ENCODE peak calls at places on chromosomes 3 and 15, in four cellular contexts. One of them, this sample, is unnamed. For H3K9me3, the result is how much of the 10 kb centered on the place peaks cover.

GRCh38 chr3:138125548-138126221 is 6.5 kb downstream of the A4GNT start:
- DNase-seq in mammary epithelial cell: peak
- DNase-seq in endothelial cell of umbilical vein: no peak
- DNase-seq in IMR-90: peak
- DNase-seq in this sample: no peak

GRCh38 chr15:64596701-64597468 is 136.5 kb downstream of the ZNF609 start:
- DNase-seq in endothelial cell of umbilical vein: peak
- DNase-seq in mammary epithelial cell: no peak
- DNase-seq in IMR-90: peak
- DNase-seq in this sample: peak

GRCh38 chr15:55999635-56000034 is 6.2 kb upstream of the NEDD4 start:
- DNase-seq in mammary epithelial cell: peak
- DNase-seq in endothelial cell of umbilical vein: no peak
- DNase-seq in IMR-90: peak
- DNase-seq in this sample: no peak

GRCh38 chr3:119630562-119631329 is 29.6 kb downstream of the POPDC2 start:
- DNase-seq in endothelial cell of umbilical vein: peak
- DNase-seq in IMR-90: peak
- DNase-seq in mammary epithelial cell: no peak
- DNase-seq in this sample: peak

GRCh38 chr15:69743091-69743490 is 290.5 kb downstream of the RPLP1 start:
- DNase-seq in endothelial cell of umbilical vein: no peak
- DNase-seq in mammary epithelial cell: no peak
- DNase-seq in IMR-90: no peak
- DNase-seq in this sample: no peak

GRCh38 chr3:94336076-94336741 is 273.3 kb downstream of the NSUN3 start:
- DNase-seq in IMR-90: peak
- DNase-seq in mammary epithelial cell: peak
- DNase-seq in endothelial cell of umbilical vein: peak
- DNase-seq in this sample: no peak

GRCh38 chr3:128316456-128316855 is 150.2 kb downstream of the DNAJB8 start:
- DNase-seq in IMR-90: no peak
- DNase-seq in endothelial cell of umbilical vein: no peak
- DNase-seq in mammary epithelial cell: no peak
- DNase-seq in this sample: no peak

GRCh38 chr15:64356443-64357040 is 569 bp upstream of the CSNK1G1 start:
- DNase-seq in endothelial cell of umbilical vein: no peak
- DNase-seq in mammary epithelial cell: no peak
- DNase-seq in IMR-90: peak
- DNase-seq in this sample: peak

GRCh38 chr3:4885322-4885721 is 93.9 kb upstream of the BHLHE40 start:
- DNase-seq in endothelial cell of umbilical vein: no peak
- DNase-seq in IMR-90: no peak
- DNase-seq in mammary epithelial cell: no peak
- DNase-seq in this sample: no peak

GRCh38 chr3:11095932-11096265 is 58.4 kb upstream of the HRH1 start:
- DNase-seq in IMR-90: peak
- DNase-seq in mammary epithelial cell: no peak
- DNase-seq in endothelial cell of umbilical vein: peak
- DNase-seq in this sample: no peak

GRCh38 chr3:49158108-49158709 is 7.9 kb downstream of the CCDC71 start:
- DNase-seq in endothelial cell of umbilical vein: no peak
- DNase-seq in IMR-90: no peak
- DNase-seq in mammary epithelial cell: no peak
- DNase-seq in this sample: peak

GRCh38 chr15:93866441-93866840 is 364.9 kb upstream of the MCTP2 start:
- DNase-seq in endothelial cell of umbilical vein: no peak
- DNase-seq in IMR-90: no peak
- DNase-seq in mammary epithelial cell: no peak
- DNase-seq in this sample: no peak

DNA sequence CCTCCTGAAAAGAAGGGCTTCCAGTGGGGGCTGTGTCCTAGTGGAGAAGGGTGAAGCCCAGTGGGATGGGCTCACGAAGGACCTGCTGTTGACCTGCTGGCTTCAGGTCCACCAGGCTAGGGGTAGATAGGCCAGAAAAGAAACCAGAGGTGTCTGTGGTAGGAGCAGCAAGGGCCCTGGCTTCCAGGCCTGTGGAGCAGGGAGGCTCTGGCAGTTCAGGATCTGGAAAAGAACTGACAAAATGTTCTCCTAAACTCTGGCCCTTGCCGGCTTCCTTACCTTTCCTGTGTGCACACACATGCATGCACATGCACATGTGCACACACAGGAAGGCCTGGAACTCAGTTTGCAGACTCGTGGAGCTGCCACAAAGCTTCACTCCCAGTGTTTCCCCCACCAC is 49.7 kb downstream of the ABHD2 start:
- DNase-seq in mammary epithelial cell: no peak
- DNase-seq in endothelial cell of umbilical vein: no peak
- DNase-seq in IMR-90: no peak
- DNase-seq in this sample: no peak
- H3K4me2 ChIP-seq in mammary epithelial cell: no peak
- H3K4me2 ChIP-seq in endothelial cell of umbilical vein: no peak
- H3K4me2 ChIP-seq in IMR-90: peak
- H3K4me2 ChIP-seq in this sample: no peak

GRCh38 chr3:129597087-129597791 is 9.2 kb downstream of the PLXND1 start:
- DNase-seq in IMR-90: peak
- DNase-seq in mammary epithelial cell: no peak
- DNase-seq in endothelial cell of umbilical vein: peak
- DNase-seq in this sample: peak

GRCh38 chr3:129595544-129596193 is 10.8 kb downstream of the PLXND1 start:
- DNase-seq in mammary epithelial cell: no peak
- DNase-seq in endothelial cell of umbilical vein: no peak
- DNase-seq in IMR-90: no peak
- DNase-seq in this sample: no peak

GRCh38 chr3:129594907-129595390 is 11.5 kb downstream of the PLXND1 start:
- DNase-seq in endothelial cell of umbilical vein: no peak
- DNase-seq in mammary epithelial cell: no peak
- DNase-seq in IMR-90: no peak
- DNase-seq in this sample: no peak

GRCh38 chr3:129597792-129598381 is 8.6 kb downstream of the PLXND1 start:
- DNase-seq in endothelial cell of umbilical vein: peak
- DNase-seq in IMR-90: peak
- DNase-seq in mammary epithelial cell: no peak
- DNase-seq in this sample: no peak

DNA sequence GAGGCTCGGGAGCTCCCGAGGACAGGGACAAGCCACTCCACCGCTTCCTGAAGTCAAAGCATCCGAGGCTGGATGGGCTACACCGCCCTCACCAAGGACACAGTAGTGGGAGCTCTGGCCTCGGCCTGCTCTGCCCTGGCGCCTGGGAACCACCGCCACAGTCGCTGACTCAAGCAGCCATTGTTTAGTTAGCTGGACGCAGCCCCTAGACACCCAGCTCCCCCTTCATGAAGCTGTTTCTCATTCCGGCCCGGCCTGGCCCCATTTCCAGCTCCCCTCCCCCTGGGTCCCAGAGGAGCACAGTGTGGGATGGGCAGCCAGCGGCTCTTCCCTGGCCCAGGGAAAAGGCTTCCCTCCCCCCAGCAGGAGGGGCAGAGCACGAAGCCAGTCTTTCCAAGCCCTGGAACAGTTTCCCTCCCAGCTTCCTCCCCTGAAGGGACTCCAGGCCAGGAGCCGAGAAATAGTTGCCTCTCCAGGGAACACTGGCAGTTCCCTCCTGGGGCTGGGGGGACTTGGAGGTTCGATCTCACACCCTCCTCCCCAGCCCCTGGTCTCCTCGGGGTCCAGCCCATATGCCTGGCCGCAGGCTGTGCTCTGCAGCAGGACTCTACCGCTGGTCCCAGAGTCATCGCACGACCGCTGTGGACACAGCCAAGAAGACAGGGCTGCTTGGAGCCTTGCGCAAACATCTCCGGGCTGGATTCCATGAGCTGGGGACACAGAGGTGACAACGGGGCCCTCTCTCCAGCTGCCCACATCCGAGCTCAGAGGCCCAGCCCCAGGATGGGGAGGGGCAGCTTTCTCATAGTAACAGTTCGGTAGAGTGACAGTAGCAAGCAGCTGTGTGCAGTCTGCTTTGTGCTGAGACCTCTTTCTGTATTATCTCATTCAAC is 10.0 kb downstream of the PLXND1 start:
- DNase-seq in mammary epithelial cell: no peak
- DNase-seq in endothelial cell of umbilical vein: peak
- DNase-seq in IMR-90: peak
- DNase-seq in this sample: peak
- H3K4me3 ChIP-seq in mammary epithelial cell: no peak
- H3K4me3 ChIP-seq in endothelial cell of umbilical vein: peak
- H3K4me3 ChIP-seq in IMR-90: no peak
- H3K4me3 ChIP-seq in this sample: peak

DNA sequence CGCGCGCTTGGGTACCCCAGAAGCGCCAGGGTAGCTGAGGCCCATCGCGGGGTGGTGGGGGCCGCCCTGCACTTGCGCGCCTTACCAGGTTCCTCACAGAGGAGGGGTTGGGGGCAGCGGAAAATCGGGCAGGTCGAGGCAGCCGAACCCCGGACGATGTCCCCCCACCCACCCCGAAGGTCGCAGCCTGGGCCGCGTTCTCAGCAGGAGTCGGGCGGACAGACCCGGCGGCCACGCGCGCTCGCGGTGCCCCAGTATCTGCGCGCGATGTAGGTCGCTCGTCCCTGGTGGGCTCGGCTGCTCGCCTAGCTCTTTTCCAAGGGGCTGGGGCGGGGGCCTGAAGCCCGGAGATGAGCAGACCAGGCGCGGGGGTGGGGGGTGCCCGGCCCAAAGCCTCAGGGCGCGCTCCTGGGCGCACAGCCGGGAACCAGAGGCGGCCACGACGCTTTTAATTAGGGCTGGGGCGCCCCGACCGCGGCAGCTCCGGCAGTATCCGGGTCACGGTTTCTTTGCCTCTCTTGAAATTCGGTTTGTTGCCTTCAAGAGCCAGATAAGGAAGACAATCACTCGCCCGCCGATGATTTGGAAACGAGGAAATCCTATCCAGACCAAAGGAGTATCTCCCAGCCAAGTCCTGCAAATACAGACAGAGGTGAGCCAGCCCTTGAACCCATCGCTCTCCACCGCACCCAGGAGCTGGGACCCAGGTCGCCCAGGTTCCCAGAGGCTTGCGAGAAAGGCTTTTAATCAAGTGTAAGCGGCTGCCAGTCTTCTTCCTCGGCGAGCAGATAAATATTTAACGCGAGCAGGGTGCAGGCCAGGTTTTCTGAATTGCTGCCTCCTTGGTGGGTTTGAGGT is 4.6 kb downstream of the SKOR1 start:
- DNase-seq in mammary epithelial cell: no peak
- DNase-seq in endothelial cell of umbilical vein: no peak
- DNase-seq in IMR-90: no peak
- DNase-seq in this sample: peak
- H3K9me3 ChIP-seq in mammary epithelial cell: under half
- H3K9me3 ChIP-seq in endothelial cell of umbilical vein: under half
- H3K9me3 ChIP-seq in IMR-90: under half
- H3K9me3 ChIP-seq in this sample: under half

GRCh38 chr15:67072442-67072841 is 7.0 kb downstream of the SMAD3 start:
- DNase-seq in mammary epithelial cell: no peak
- DNase-seq in IMR-90: peak
- DNase-seq in endothelial cell of umbilical vein: no peak
- DNase-seq in this sample: no peak
- H3K4me2 ChIP-seq in mammary epithelial cell: no peak
- H3K4me2 ChIP-seq in IMR-90: peak
- H3K4me2 ChIP-seq in endothelial cell of umbilical vein: no peak
- H3K4me2 ChIP-seq in this sample: peak

DNA sequence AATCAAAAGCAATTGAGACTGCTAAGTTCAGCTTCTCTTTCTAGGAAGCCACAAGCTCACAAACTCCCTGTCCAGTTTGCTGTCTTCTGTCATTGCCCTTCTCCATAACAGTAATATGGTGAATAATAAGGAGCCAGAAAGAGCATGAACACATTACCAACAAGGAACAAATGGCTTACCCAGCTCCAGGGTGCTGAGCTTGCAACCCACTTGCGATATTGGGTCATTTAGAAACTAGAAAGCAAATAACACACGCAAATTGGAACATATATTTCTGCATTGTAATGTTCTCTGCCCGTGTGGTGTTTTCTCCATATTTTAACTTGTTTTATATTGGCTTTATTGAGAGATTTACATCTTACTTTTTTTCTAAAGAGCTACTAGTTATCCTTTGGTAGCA is 325.3 kb downstream of the GBE1 start:
- DNase-seq in mammary epithelial cell: no peak
- DNase-seq in endothelial cell of umbilical vein: no peak
- DNase-seq in IMR-90: no peak
- DNase-seq in this sample: no peak
- H3K4me3 ChIP-seq in mammary epithelial cell: no peak
- H3K4me3 ChIP-seq in endothelial cell of umbilical vein: no peak
- H3K4me3 ChIP-seq in IMR-90: no peak
- H3K4me3 ChIP-seq in this sample: no peak

DNA sequence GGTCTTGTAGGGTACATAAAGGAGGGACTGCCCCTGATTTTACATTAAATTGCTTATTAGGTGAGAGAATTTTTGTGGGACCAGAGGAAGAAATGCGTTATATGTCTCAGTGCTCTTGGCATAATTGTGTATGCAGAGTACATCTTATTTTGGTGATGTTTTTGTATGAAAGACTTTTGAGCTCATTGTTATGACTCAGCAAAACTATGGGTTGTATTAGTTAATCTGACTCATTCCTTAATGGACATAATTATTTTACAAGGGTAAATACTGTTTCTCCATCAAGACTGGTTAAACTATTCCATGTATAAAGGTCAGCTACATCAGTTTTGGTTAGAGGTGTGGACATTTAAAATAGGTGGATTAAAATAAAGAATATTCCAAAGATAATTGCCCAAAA is 156.8 kb downstream of the ALCAM start:
- DNase-seq in endothelial cell of umbilical vein: no peak
- DNase-seq in mammary epithelial cell: peak
- DNase-seq in IMR-90: peak
- DNase-seq in this sample: peak
- H3K9me3 ChIP-seq in endothelial cell of umbilical vein: under half
- H3K9me3 ChIP-seq in mammary epithelial cell: under half
- H3K9me3 ChIP-seq in IMR-90: under half
- H3K9me3 ChIP-seq in this sample: under half

This sample was measured in osteoblast.